ENCODE peak calls at places on chromosome 20, in four cellular contexts. M, N, H and Y are unnamed samples.

GRCh38 chr20:43977252-43977651 is 62.6 kb downstream of the TOX2 start:
- DNase-seq in H (no peak), N (no peak), M (no peak), Y (no peak)

GRCh38 chr20:40056186-40056585 is 632.9 kb downstream of the MAFB start:
- DNase-seq in H (no peak), N (no peak), M (no peak), Y (no peak)

GRCh38 chr20:63216041-63216848 is at the start of gene YTHDF1:
- DNase-seq in H (peak), M (peak), N (peak), Y (peak)

GRCh38 chr20:31838646-31839292 is 6.6 kb downstream of the FOXS1 start:
- DNase-seq in H (no peak), M (no peak), N (no peak), Y (no peak)

GRCh38 chr20:53869466-53870258 is 200.7 kb downstream of the BCAS1 start:
- DNase-seq in H (peak), M (peak), N (no peak), Y (peak)

GRCh38 chr20:62646851-62647520 is 4.7 kb downstream of the SLCO4A1 start:
- DNase-seq in N (no peak), M (no peak), H (no peak), Y (no peak)

GRCh38 chr20:13221673-13222318 is 722 bp downstream of the ISM1 start:
- DNase-seq in M (no peak), N (peak), H (peak), Y (peak)

GRCh38 chr20:36572701-36573102 is 695 bp upstream of the TGIF2 start:
- DNase-seq in M (no peak), H (peak), N (no peak), Y (no peak)

GRCh38 chr20:3312940-3313656 is 74.1 kb upstream of the SLC4A11 start:
- DNase-seq in N (no peak), H (peak), M (no peak), Y (no peak)

GRCh38 chr20:33947709-33948295 is 45.9 kb upstream of the RALY start:
- DNase-seq in N (peak), H (peak), M (peak), Y (peak)

GRCh38 chr20:48286571-48287551 is 501.6 kb upstream of the SULF2 start:
- DNase-seq in M (no peak), H (peak), N (no peak), Y (no peak)

GRCh38 chr20:4814696-4815252 is 93.1 kb downstream of the PRND start:
- DNase-seq in M (peak), N (no peak), H (no peak), Y (no peak)

GRCh38 chr20:62370115-62370806 is 3.1 kb upstream of the LAMA5 start:
- DNase-seq in H (no peak), N (no peak), M (no peak), Y (no peak)

GRCh38 chr20:48275737-48276342 is 490.6 kb upstream of the SULF2 start:
- DNase-seq in H (no peak), N (no peak), M (no peak), Y (no peak)

GRCh38 chr20:44594730-44595129 is 12.4 kb downstream of the PKIG start:
- DNase-seq in H (no peak), N (no peak), M (no peak), Y (no peak)

GRCh38 chr20:25063546-25063945 is 5.6 kb upstream of the ACSS1 start:
- DNase-seq in H (no peak), N (no peak), M (no peak), Y (no peak)

GRCh38 chr20:44031822-44032582 is 117.3 kb downstream of the TOX2 start:
- DNase-seq in H (no peak), M (no peak), N (no peak), Y (no peak)

GRCh38 chr20:1490643-1491042 is 577 bp downstream of the SIRPB2 start:
- DNase-seq in N (no peak), M (no peak), H (no peak), Y (no peak)

GRCh38 chr20:62350098-62350628 is 16.9 kb downstream of the LAMA5 start:
- DNase-seq in M (no peak), N (no peak), H (no peak), Y (no peak)

GRCh38 chr20:10319855-10320254 is 101.2 kb downstream of the SNAP25 start:
- DNase-seq in N (no peak), M (no peak), H (no peak), Y (no peak)

GRCh38 chr20:53822534-53822933 is 228.9 kb upstream of the ZNF217 start:
- DNase-seq in N (no peak), M (no peak), H (no peak), Y (no peak)

GRCh38 chr20:54094268-54094580 is 23.8 kb upstream of the BCAS1 start:
- DNase-seq in N (no peak), H (no peak), M (no peak), Y (no peak)

GRCh38 chr20:49325981-49326380 is 48.1 kb upstream of the ZNFX1 start:
- DNase-seq in M (no peak), H (no peak), N (no peak), Y (no peak)

GRCh38 chr20:14861028-14861699 is 523.8 kb upstream of the FLRT3 start:
- DNase-seq in N (no peak), M (no peak), H (no peak), Y (no peak)

GRCh38 chr20:44010162-44010704 is 95.6 kb downstream of the TOX2 start:
- DNase-seq in H (no peak), N (no peak), M (no peak), Y (no peak)

GRCh38 chr20:25066386-25066785 is 8.4 kb upstream of the ACSS1 start:
- DNase-seq in M (no peak), H (no peak), N (no peak), Y (no peak)

GRCh38 chr20:37986873-37987601 is 46.2 kb downstream of the TTI1 start:
- DNase-seq in N (no peak), M (no peak), H (peak), Y (no peak)

GRCh38 chr20:41895216-41895615 is 277.0 kb upstream of the CHD6 start:
- DNase-seq in M (no peak), H (no peak), N (no peak), Y (no peak)

GRCh38 chr20:663315-664090 is 10.5 kb upstream of the SRXN1 start:
- DNase-seq in N (peak), H (no peak), M (no peak), Y (no peak)

GRCh38 chr20:60863548-60863947 is 388.5 kb upstream of the CDH4 start:
- DNase-seq in N (no peak), M (no peak), H (no peak), Y (no peak)
- H3K9ac ChIP-seq in N (no peak), M (no peak), H (no peak), Y (no peak)

DNA sequence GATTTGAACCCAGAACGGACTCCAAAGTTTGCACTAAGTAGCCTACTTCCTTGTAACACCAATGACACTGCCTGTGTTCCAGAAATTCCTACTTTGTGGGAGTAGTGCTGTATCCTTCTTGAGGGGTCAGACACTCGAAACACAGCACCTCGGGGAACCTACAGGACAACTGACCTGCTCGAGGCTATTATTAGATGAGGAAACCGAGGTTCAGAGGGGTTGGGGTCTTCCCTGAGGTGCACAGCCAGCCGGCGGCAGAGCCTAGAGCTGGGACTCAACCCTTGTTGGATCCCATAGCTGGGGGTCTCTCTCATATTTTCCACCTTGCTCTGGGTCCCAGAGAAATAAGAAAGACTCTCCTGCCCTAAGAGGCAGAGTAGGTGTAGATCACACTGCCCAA is 89.8 kb upstream of the PTPN1 start:
- DNase-seq in H (no peak), M (no peak), N (no peak), Y (no peak)
- TF ChIP-seq SUZ12 in H (no peak), M (no peak), N (no peak), Y (no peak)

GRCh38 chr20:58897493-58897892 is 45.0 kb downstream of the GNAS start:
- DNase-seq in N (no peak), H (no peak), M (no peak), Y (no peak)
- H3K9ac ChIP-seq in N (no peak), H (no peak), M (no peak), Y (no peak)

GRCh38 chr20:57613481-57613921 is 6.7 kb downstream of the ZBP1 start:
- DNase-seq in N (no peak), M (no peak), H (no peak), Y (no peak)

GRCh38 chr20:57614490-57615471 is 5.4 kb downstream of the ZBP1 start:
- DNase-seq in M (no peak), N (peak), H (no peak), Y (no peak)

GRCh38 chr20:57612436-57612835 is 7.8 kb downstream of the ZBP1 start:
- DNase-seq in N (no peak), H (no peak), M (no peak), Y (no peak)

GRCh38 chr20:57611605-57612311 is 8.5 kb downstream of the ZBP1 start:
- DNase-seq in N (no peak), M (no peak), H (no peak), Y (no peak)

GRCh38 chr20:57612916-57613315 is 7.3 kb downstream of the ZBP1 start:
- DNase-seq in N (no peak), M (no peak), H (no peak), Y (no peak)
- TF ChIP-seq SUZ12 in N (no peak), M (no peak), H (no peak), Y (no peak)

GRCh38 chr20:42974347-42974746 is 215.4 kb downstream of the PTPRT start:
- DNase-seq in M (no peak), N (no peak), H (no peak), Y (no peak)

GRCh38 chr20:42978184-42978974 is 211.3 kb downstream of the PTPRT start:
- DNase-seq in M (no peak), H (no peak), N (no peak), Y (no peak)

GRCh38 chr20:42975974-42976373 is 213.7 kb downstream of the PTPRT start:
- DNase-seq in H (no peak), N (no peak), M (no peak), Y (no peak)

GRCh38 chr20:42972591-42972990 is 217.1 kb downstream of the PTPRT start:
- DNase-seq in M (no peak), N (no peak), H (no peak), Y (no peak)
- H3K9ac ChIP-seq in M (no peak), N (no peak), H (no peak), Y (no peak)

DNA sequence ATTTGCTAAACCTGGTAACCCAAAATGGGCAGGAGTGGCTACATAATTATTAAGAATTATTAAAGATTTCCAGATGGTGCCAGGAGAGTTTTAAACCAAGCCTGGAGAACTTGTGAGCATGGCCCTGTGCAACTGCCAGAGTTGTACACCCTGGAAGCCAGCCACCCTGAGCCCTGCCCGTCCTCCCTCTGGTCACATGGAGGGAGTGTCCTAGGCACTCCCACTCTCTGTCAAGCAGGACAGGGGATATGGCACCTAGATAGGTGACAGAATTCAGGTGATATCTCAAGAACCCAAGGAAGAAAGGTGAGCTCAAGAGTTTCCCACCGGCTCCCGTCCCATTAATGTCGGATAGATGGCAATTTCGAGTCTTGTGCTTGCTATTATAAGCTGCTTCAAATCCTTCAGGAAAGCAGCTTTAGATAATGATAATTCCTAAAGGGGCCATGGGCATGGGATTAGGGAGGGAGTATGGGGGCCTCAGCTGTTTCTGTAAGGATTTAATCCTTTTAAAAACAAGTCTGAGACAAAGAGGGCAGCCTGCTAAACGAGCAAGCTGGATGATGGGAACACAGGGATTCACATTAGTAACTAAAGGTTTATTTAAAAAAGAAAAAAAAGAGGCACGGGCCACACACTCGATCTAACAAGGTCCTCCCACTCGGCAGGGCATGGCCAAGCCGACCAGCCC is 169.1 kb downstream of the BMP7 start:
- DNase-seq in M (no peak), N (no peak), H (no peak), Y (no peak)
- TF ChIP-seq SUZ12 in M (no peak), N (no peak), H (no peak), Y (no peak)

GRCh38 chr20:6959900-6960312 is 192.4 kb downstream of the BMP2 start:
- DNase-seq in N (no peak), H (no peak), M (no peak), Y (no peak)
- H3K9ac ChIP-seq in N (no peak), H (no peak), M (no peak), Y (no peak)